ENCODE peak calls at places on chromosomes 16 and 17, in four cellular contexts. K is left lung, A is mammary epithelial cell, E is transverse colon. O is an unnamed sample.

GRCh38 chr17:50396261-50397110 is 837 bp downstream of the LRRC59 start:
- DNase-seq in K (peak), A (peak), E (peak), O (no peak)

GRCh38 chr16:88920618-88921602 is 54.5 kb upstream of the PABPN1L start:
- DNase-seq in K (peak), A (no peak), E (peak), O (peak)

GRCh38 chr17:15412606-15413005 is 54.8 kb downstream of the CDRT4 start:
- DNase-seq in K (no peak), A (no peak), E (no peak), O (no peak)

GRCh38 chr16:77918792-77919707 is 103.3 kb upstream of the CLEC3A start:
- DNase-seq in K (no peak), A (no peak), E (no peak), O (no peak)

GRCh38 chr16:17511340-17511739 is 40.6 kb upstream of the XYLT1 start:
- DNase-seq in K (no peak), A (no peak), E (no peak), O (peak)

GRCh38 chr17:40791808-40792436 is 7.8 kb downstream of the KRT28 start:
- DNase-seq in K (no peak), A (peak), E (no peak), O (peak)

GRCh38 chr17:13003927-13004326 is 13.9 kb downstream of the ELAC2 start:
- DNase-seq in K (no peak), A (no peak), E (no peak), O (no peak)

GRCh38 chr17:82838386-82839063 is 1.3 kb downstream of the ZNF750 start:
- DNase-seq in K (peak), A (peak), E (peak), O (no peak)

GRCh38 chr17:82213251-82214011 is 789 bp upstream of the CCDC57 start:
- DNase-seq in K (no peak), A (peak), E (peak), O (peak)

GRCh38 chr16:75908301-75908700 is 182.0 kb upstream of the CPHXL start:
- DNase-seq in K (no peak), A (no peak), E (no peak), O (no peak)

GRCh38 chr16:78925071-78925714 is 675.3 kb downstream of the MAF start:
- DNase-seq in K (no peak), A (no peak), E (peak), O (no peak)
- TF ChIP-seq CTCF in K (peak), A (peak), E (peak), O (no peak)

DNA sequence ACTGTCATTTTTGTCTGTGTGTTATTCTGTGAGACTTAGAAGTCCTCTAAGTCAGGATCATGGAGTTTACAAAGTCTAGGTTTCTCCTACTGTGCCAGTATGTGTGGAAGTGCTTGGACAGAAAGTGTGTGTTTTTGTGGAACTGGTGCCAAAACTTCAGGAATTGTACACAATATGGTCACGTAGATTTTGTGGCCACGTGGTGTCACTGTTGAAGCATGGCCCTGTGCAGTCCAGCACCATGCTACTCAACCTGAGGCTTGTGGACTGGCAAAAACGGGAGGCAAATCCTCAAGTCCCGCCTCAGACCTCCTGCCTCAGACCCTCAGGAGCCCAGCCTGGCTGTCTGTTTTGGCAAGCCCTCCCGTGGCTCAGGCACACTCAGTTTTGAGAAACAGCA is 16.7 kb upstream of the ALKBH5 start:
- DNase-seq in K (no peak), A (no peak), E (no peak), O (no peak)
- TF ChIP-seq CTCF in K (no peak), A (no peak), E (no peak), O (no peak)

GRCh38 chr17:74408262-74408661 is 23.6 kb upstream of the GPRC5C start:
- DNase-seq in K (peak), A (peak), E (no peak), O (no peak)
- TF ChIP-seq CTCF in K (no peak), A (no peak), E (no peak), O (no peak)

GRCh38 chr17:36008998-36009665 is 7.8 kb upstream of the CCL15 start:
- DNase-seq in K (no peak), A (peak), E (no peak), O (peak)
- TF ChIP-seq CTCF in K (no peak), A (peak), E (peak), O (peak)

DNA sequence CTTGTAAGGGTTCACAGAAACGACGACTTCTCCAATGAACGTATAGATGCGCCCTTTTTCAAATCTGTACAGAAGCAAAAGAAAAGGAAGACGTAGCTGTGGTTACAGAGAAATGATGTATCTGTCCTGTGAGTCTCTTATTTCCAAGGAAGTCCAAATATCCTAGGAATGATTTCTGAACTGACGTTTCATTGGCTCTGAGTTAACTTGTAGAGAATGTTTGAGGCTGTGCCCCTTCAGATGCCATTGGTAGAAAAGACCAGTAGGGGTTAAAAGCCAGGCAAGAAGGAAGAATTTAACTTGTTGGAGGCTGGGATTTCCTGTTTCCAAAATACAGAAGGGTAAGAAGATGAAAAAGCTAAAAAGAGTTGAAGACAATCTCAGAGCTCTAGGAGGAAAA is 96.2 kb downstream of the MYO1D start:
- DNase-seq in K (no peak), A (no peak), E (no peak), O (no peak)
- TF ChIP-seq CTCF in K (no peak), A (no peak), E (no peak), O (no peak)